ENCODE peak calls at places on chromosomes 1 and 21, in nine cellular contexts. One of them, this sample, is unnamed.

GRCh38 chr1:15691434-15692032 is 7.4 kb downstream of the PLEKHM2 start:
- DNase-seq in pancreas: no peak
- DNase-seq in psoas muscle: peak
- DNase-seq in heart left ventricle: peak
- DNase-seq in fibroblast of lung: peak
- DNase-seq in H9: no peak
- DNase-seq in osteoblast: peak
- DNase-seq in tibial nerve: no peak
- DNase-seq in body of pancreas: no peak
- DNase-seq in this sample: no peak

GRCh38 chr1:53395671-53396215 is 63.5 kb upstream of the DMRTB1 start:
- DNase-seq in tibial nerve: no peak
- DNase-seq in osteoblast: no peak
- DNase-seq in fibroblast of lung: no peak
- DNase-seq in psoas muscle: no peak
- DNase-seq in heart left ventricle: no peak
- DNase-seq in pancreas: no peak
- DNase-seq in H9: no peak
- DNase-seq in body of pancreas: no peak
- DNase-seq in this sample: no peak

GRCh38 chr1:200897188-200897710 is 2.5 kb downstream of the INAVA start:
- DNase-seq in tibial nerve: no peak
- DNase-seq in body of pancreas: no peak
- DNase-seq in pancreas: no peak
- DNase-seq in heart left ventricle: no peak
- DNase-seq in osteoblast: no peak
- DNase-seq in psoas muscle: no peak
- DNase-seq in H9: no peak
- DNase-seq in fibroblast of lung: no peak
- DNase-seq in this sample: no peak

GRCh38 chr1:118905671-118906070 is 82.5 kb downstream of the TBX15 start:
- DNase-seq in tibial nerve: no peak
- DNase-seq in H9: no peak
- DNase-seq in fibroblast of lung: no peak
- DNase-seq in body of pancreas: no peak
- DNase-seq in pancreas: no peak
- DNase-seq in osteoblast: no peak
- DNase-seq in psoas muscle: no peak
- DNase-seq in heart left ventricle: no peak
- DNase-seq in this sample: no peak

GRCh38 chr1:78664763-78665162 is 15.1 kb downstream of the IFI44 start:
- DNase-seq in body of pancreas: no peak
- DNase-seq in heart left ventricle: no peak
- DNase-seq in H9: no peak
- DNase-seq in pancreas: no peak
- DNase-seq in tibial nerve: no peak
- DNase-seq in psoas muscle: no peak
- DNase-seq in osteoblast: no peak
- DNase-seq in fibroblast of lung: no peak
- DNase-seq in this sample: no peak

GRCh38 chr1:199247891-199248290 is 609.1 kb downstream of the PTPRC start:
- DNase-seq in body of pancreas: no peak
- DNase-seq in pancreas: no peak
- DNase-seq in fibroblast of lung: no peak
- DNase-seq in H9: no peak
- DNase-seq in osteoblast: no peak
- DNase-seq in heart left ventricle: no peak
- DNase-seq in tibial nerve: no peak
- DNase-seq in psoas muscle: no peak
- DNase-seq in this sample: no peak

GRCh38 chr21:42739061-42739931 is 85.9 kb downstream of the PDE9A start:
- DNase-seq in psoas muscle: no peak
- DNase-seq in pancreas: no peak
- DNase-seq in fibroblast of lung: no peak
- DNase-seq in osteoblast: peak
- DNase-seq in H9: no peak
- DNase-seq in heart left ventricle: no peak
- DNase-seq in body of pancreas: no peak
- DNase-seq in tibial nerve: no peak
- DNase-seq in this sample: no peak

GRCh38 chr1:40866408-40866788 is 4.2 kb upstream of the CITED4 start:
- DNase-seq in fibroblast of lung: peak
- DNase-seq in heart left ventricle: no peak
- DNase-seq in pancreas: no peak
- DNase-seq in body of pancreas: no peak
- DNase-seq in tibial nerve: no peak
- DNase-seq in osteoblast: no peak
- DNase-seq in psoas muscle: no peak
- DNase-seq in H9: no peak
- DNase-seq in this sample: no peak

GRCh38 chr1:233700338-233700737 is 86.4 kb downstream of the KCNK1 start:
- DNase-seq in osteoblast: no peak
- DNase-seq in pancreas: no peak
- DNase-seq in heart left ventricle: no peak
- DNase-seq in tibial nerve: no peak
- DNase-seq in fibroblast of lung: no peak
- DNase-seq in H9: no peak
- DNase-seq in psoas muscle: no peak
- DNase-seq in body of pancreas: no peak
- DNase-seq in this sample: no peak

GRCh38 chr21:42666023-42666747 is 12.8 kb downstream of the PDE9A start:
- DNase-seq in heart left ventricle: no peak
- DNase-seq in tibial nerve: no peak
- DNase-seq in body of pancreas: no peak
- DNase-seq in osteoblast: peak
- DNase-seq in psoas muscle: no peak
- DNase-seq in fibroblast of lung: no peak
- DNase-seq in H9: peak
- DNase-seq in pancreas: no peak
- DNase-seq in this sample: no peak

GRCh38 chr21:43961382-43961909 is 50.7 kb upstream of the TRAPPC10 start:
- DNase-seq in body of pancreas: no peak
- DNase-seq in pancreas: no peak
- DNase-seq in osteoblast: no peak
- DNase-seq in heart left ventricle: no peak
- DNase-seq in fibroblast of lung: no peak
- DNase-seq in psoas muscle: no peak
- DNase-seq in H9: no peak
- DNase-seq in tibial nerve: no peak
- DNase-seq in this sample: no peak

GRCh38 chr1:212589434-212589833 is 19.1 kb upstream of the ATF3 start:
- DNase-seq in body of pancreas: no peak
- DNase-seq in pancreas: no peak
- DNase-seq in tibial nerve: no peak
- DNase-seq in psoas muscle: no peak
- DNase-seq in osteoblast: no peak
- DNase-seq in H9: no peak
- DNase-seq in fibroblast of lung: no peak
- DNase-seq in heart left ventricle: no peak
- DNase-seq in this sample: no peak

GRCh38 chr1:196651637-196652215 is at the start of gene CFH:
- DNase-seq in heart left ventricle: no peak
- DNase-seq in psoas muscle: no peak
- DNase-seq in H9: no peak
- DNase-seq in tibial nerve: peak
- DNase-seq in osteoblast: peak
- DNase-seq in pancreas: no peak
- DNase-seq in body of pancreas: no peak
- DNase-seq in fibroblast of lung: peak
- DNase-seq in this sample: peak

GRCh38 chr1:14607295-14607694 is 8.8 kb downstream of the KAZN start:
- DNase-seq in psoas muscle: no peak
- DNase-seq in tibial nerve: no peak
- DNase-seq in H9: no peak
- DNase-seq in body of pancreas: no peak
- DNase-seq in fibroblast of lung: no peak
- DNase-seq in pancreas: no peak
- DNase-seq in osteoblast: no peak
- DNase-seq in heart left ventricle: no peak
- DNase-seq in this sample: no peak

GRCh38 chr1:206633708-206634121 is 1.6 kb upstream of the DYRK3 start:
- DNase-seq in H9: no peak
- DNase-seq in pancreas: no peak
- DNase-seq in tibial nerve: peak
- DNase-seq in heart left ventricle: no peak
- DNase-seq in osteoblast: peak
- DNase-seq in body of pancreas: no peak
- DNase-seq in fibroblast of lung: peak
- DNase-seq in psoas muscle: no peak
- DNase-seq in this sample: peak

GRCh38 chr21:42746593-42747266 is 93.3 kb downstream of the PDE9A start:
- DNase-seq in heart left ventricle: peak
- DNase-seq in body of pancreas: no peak
- DNase-seq in fibroblast of lung: no peak
- DNase-seq in pancreas: no peak
- DNase-seq in osteoblast: peak
- DNase-seq in H9: no peak
- DNase-seq in psoas muscle: no peak
- DNase-seq in tibial nerve: no peak
- DNase-seq in this sample: no peak

GRCh38 chr1:173995475-173995874 is 26.7 kb downstream of the RC3H1 start:
- DNase-seq in psoas muscle: no peak
- DNase-seq in fibroblast of lung: no peak
- DNase-seq in pancreas: no peak
- DNase-seq in H9: no peak
- DNase-seq in heart left ventricle: no peak
- DNase-seq in osteoblast: peak
- DNase-seq in tibial nerve: no peak
- DNase-seq in body of pancreas: no peak
- DNase-seq in this sample: no peak

GRCh38 chr1:227899820-227900449 is 47.8 kb downstream of the WNT9A start:
- DNase-seq in osteoblast: no peak
- DNase-seq in body of pancreas: peak
- DNase-seq in psoas muscle: peak
- DNase-seq in tibial nerve: no peak
- DNase-seq in H9: peak
- DNase-seq in heart left ventricle: peak
- DNase-seq in pancreas: no peak
- DNase-seq in fibroblast of lung: no peak
- DNase-seq in this sample: no peak

GRCh38 chr1:247854899-247855545 is 2.0 kb upstream of the TRIM58 start:
- DNase-seq in psoas muscle: no peak
- DNase-seq in fibroblast of lung: no peak
- DNase-seq in pancreas: no peak
- DNase-seq in heart left ventricle: no peak
- DNase-seq in tibial nerve: no peak
- DNase-seq in osteoblast: no peak
- DNase-seq in H9: no peak
- DNase-seq in body of pancreas: no peak
- DNase-seq in this sample: no peak

GRCh38 chr1:109509176-109510134 is at the start of gene AMIGO1:
- DNase-seq in psoas muscle: peak
- DNase-seq in body of pancreas: peak
- DNase-seq in fibroblast of lung: peak
- DNase-seq in H9: peak
- DNase-seq in heart left ventricle: peak
- DNase-seq in pancreas: peak
- DNase-seq in osteoblast: peak
- DNase-seq in tibial nerve: no peak
- DNase-seq in this sample: no peak

GRCh38 chr1:118984086-118984989 is 3.8 kb downstream of the TBX15 start:
- DNase-seq in tibial nerve: no peak
- DNase-seq in H9: peak
- DNase-seq in psoas muscle: peak
- DNase-seq in body of pancreas: no peak
- DNase-seq in pancreas: peak
- DNase-seq in osteoblast: peak
- DNase-seq in fibroblast of lung: peak
- DNase-seq in heart left ventricle: no peak
- DNase-seq in this sample: no peak

DNA sequence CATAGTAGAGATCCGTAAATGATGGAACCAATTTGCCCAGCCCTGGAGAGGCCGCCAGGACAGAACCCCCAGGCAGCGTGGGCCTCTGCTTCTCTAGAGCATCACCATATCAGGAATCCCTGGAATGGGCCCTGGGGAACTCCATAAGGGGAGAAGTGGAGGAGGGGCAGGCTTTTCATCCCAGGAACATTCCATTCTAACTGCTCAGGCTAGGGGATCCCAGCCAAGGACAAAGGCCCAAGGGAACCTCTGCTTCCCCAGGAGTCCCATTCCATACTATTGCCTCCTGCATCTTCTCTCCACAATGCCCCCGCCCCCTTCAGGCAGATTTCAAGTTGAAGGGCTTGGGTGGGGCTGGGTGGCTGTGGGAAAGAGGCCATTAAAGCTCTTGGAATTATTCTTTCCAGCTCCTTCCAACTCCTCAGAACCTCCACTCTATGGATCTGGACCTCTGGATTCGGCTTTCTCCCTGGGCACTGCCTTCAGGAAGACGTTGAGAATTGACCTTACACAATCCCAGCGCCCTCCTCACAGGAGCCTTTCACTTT is 6.0 kb downstream of the TRNP1 start:
- DNase-seq in psoas muscle: peak
- DNase-seq in osteoblast: peak
- DNase-seq in pancreas: peak
- DNase-seq in fibroblast of lung: peak
- DNase-seq in H9: peak
- DNase-seq in body of pancreas: peak
- DNase-seq in tibial nerve: peak
- DNase-seq in heart left ventricle: peak
- DNase-seq in this sample: peak
- TF ChIP-seq CTCF in psoas muscle: no peak
- TF ChIP-seq CTCF in osteoblast: no peak
- TF ChIP-seq CTCF in pancreas: no peak
- TF ChIP-seq CTCF in fibroblast of lung: peak
- TF ChIP-seq CTCF in H9: peak
- TF ChIP-seq CTCF in body of pancreas: no peak
- TF ChIP-seq CTCF in tibial nerve: no peak
- TF ChIP-seq CTCF in heart left ventricle: no peak
- TF ChIP-seq CTCF in this sample: peak

GRCh38 chr1:54459140-54459539 is 52.9 kb upstream of the SSBP3 start:
- DNase-seq in heart left ventricle: no peak
- DNase-seq in body of pancreas: no peak
- DNase-seq in fibroblast of lung: no peak
- DNase-seq in psoas muscle: no peak
- DNase-seq in tibial nerve: no peak
- DNase-seq in osteoblast: peak
- DNase-seq in pancreas: no peak
- DNase-seq in H9: no peak
- DNase-seq in this sample: no peak
- H3K27ac ChIP-seq in heart left ventricle: no peak
- H3K27ac ChIP-seq in body of pancreas: no peak
- H3K27ac ChIP-seq in fibroblast of lung: no peak
- H3K27ac ChIP-seq in psoas muscle: no peak
- H3K27ac ChIP-seq in tibial nerve: no peak
- H3K27ac ChIP-seq in osteoblast: no peak
- H3K27ac ChIP-seq in pancreas: no peak
- H3K27ac ChIP-seq in H9: no peak
- H3K27ac ChIP-seq in this sample: no peak

GRCh38 chr1:90346757-90347156 is 351.8 kb downstream of the ZNF326 start:
- DNase-seq in osteoblast: no peak
- DNase-seq in psoas muscle: no peak
- DNase-seq in tibial nerve: no peak
- DNase-seq in fibroblast of lung: no peak
- DNase-seq in H9: no peak
- DNase-seq in heart left ventricle: no peak
- DNase-seq in body of pancreas: no peak
- DNase-seq in pancreas: no peak
- DNase-seq in this sample: no peak
- TF ChIP-seq CTCF in osteoblast: no peak
- TF ChIP-seq CTCF in psoas muscle: no peak
- TF ChIP-seq CTCF in tibial nerve: no peak
- TF ChIP-seq CTCF in fibroblast of lung: no peak
- TF ChIP-seq CTCF in H9: no peak
- TF ChIP-seq CTCF in heart left ventricle: no peak
- TF ChIP-seq CTCF in body of pancreas: no peak
- TF ChIP-seq CTCF in pancreas: no peak
- TF ChIP-seq CTCF in this sample: no peak

GRCh38 chr1:18641005-18641941 is 10.6 kb downstream of the PAX7 start:
- DNase-seq in osteoblast: peak
- DNase-seq in H9: no peak
- DNase-seq in tibial nerve: no peak
- DNase-seq in heart left ventricle: no peak
- DNase-seq in psoas muscle: no peak
- DNase-seq in pancreas: no peak
- DNase-seq in body of pancreas: no peak
- DNase-seq in fibroblast of lung: no peak
- DNase-seq in this sample: no peak
- H3K27ac ChIP-seq in osteoblast: no peak
- H3K27ac ChIP-seq in H9: no peak
- H3K27ac ChIP-seq in tibial nerve: no peak
- H3K27ac ChIP-seq in heart left ventricle: no peak
- H3K27ac ChIP-seq in psoas muscle: no peak
- H3K27ac ChIP-seq in pancreas: no peak
- H3K27ac ChIP-seq in body of pancreas: no peak
- H3K27ac ChIP-seq in fibroblast of lung: no peak
- H3K27ac ChIP-seq in this sample: no peak